ENCODE peak calls at places on chromosomes 2 and 18, in six cellular contexts. One of them, this sample, is unnamed.

GRCh38 chr18:70419526-70419925 is 130.7 kb downstream of the SOCS6 start:
- DNase-seq in AG08395: peak; percentile 35
- DNase-seq in adrenal gland: no peak
- DNase-seq in MCF 10A: peak; percentile 26
- DNase-seq in GM20000: no peak
- DNase-seq in HL-60: no peak
- DNase-seq in this sample: no peak

GRCh38 chr2:47008381-47009280 is 93.0 kb upstream of the MCFD2 start:
- DNase-seq in AG08395: peak; percentile 72
- DNase-seq in adrenal gland: peak; percentile 92
- DNase-seq in MCF 10A: no peak
- DNase-seq in GM20000: no peak
- DNase-seq in HL-60: no peak
- DNase-seq in this sample: no peak

GRCh38 chr2:47803363-47803762 is 20.4 kb downstream of the MSH6 start:
- DNase-seq in AG08395: no peak
- DNase-seq in adrenal gland: no peak
- DNase-seq in MCF 10A: no peak
- DNase-seq in GM20000: no peak
- DNase-seq in HL-60: no peak
- DNase-seq in this sample: no peak

GRCh38 chr2:96580771-96581170 is 44.2 kb downstream of the ARID5A start:
- DNase-seq in AG08395: peak; percentile 10
- DNase-seq in adrenal gland: no peak
- DNase-seq in MCF 10A: peak; percentile 9
- DNase-seq in GM20000: peak; percentile 36
- DNase-seq in HL-60: peak; percentile 30
- DNase-seq in this sample: no peak

GRCh38 chr18:76422838-76423237 is 72.2 kb downstream of the ZNF516 start:
- DNase-seq in AG08395: no peak
- DNase-seq in adrenal gland: no peak
- DNase-seq in MCF 10A: no peak
- DNase-seq in GM20000: no peak
- DNase-seq in HL-60: no peak
- DNase-seq in this sample: no peak

GRCh38 chr18:43108882-43109281 is 6.6 kb downstream of the RIT2 start:
- DNase-seq in AG08395: no peak
- DNase-seq in adrenal gland: no peak
- DNase-seq in MCF 10A: no peak
- DNase-seq in GM20000: no peak
- DNase-seq in HL-60: no peak
- DNase-seq in this sample: no peak

GRCh38 chr2:229701062-229701461 is 13.3 kb downstream of the DNER start:
- DNase-seq in AG08395: no peak
- DNase-seq in adrenal gland: no peak
- DNase-seq in MCF 10A: no peak
- DNase-seq in GM20000: no peak
- DNase-seq in HL-60: no peak
- DNase-seq in this sample: no peak

GRCh38 chr2:46461716-46462171 is 17.6 kb upstream of the TMEM247 start:
- DNase-seq in AG08395: no peak
- DNase-seq in adrenal gland: no peak
- DNase-seq in MCF 10A: no peak
- DNase-seq in GM20000: no peak
- DNase-seq in HL-60: peak; percentile 84
- DNase-seq in this sample: peak; percentile 57

GRCh38 chr2:9708683-9709538 is 78.1 kb upstream of the YWHAQ start:
- DNase-seq in AG08395: no peak
- DNase-seq in adrenal gland: no peak
- DNase-seq in MCF 10A: no peak
- DNase-seq in GM20000: peak; percentile 49
- DNase-seq in HL-60: no peak
- DNase-seq in this sample: no peak

GRCh38 chr2:172709566-172710291 is 25.9 kb upstream of the RAPGEF4 start:
- DNase-seq in AG08395: no peak
- DNase-seq in adrenal gland: no peak
- DNase-seq in MCF 10A: no peak
- DNase-seq in GM20000: no peak
- DNase-seq in HL-60: no peak
- DNase-seq in this sample: peak; percentile 22

GRCh38 chr2:154850532-154850931 is 152.0 kb downstream of the KCNJ3 start:
- DNase-seq in AG08395: no peak
- DNase-seq in adrenal gland: no peak
- DNase-seq in MCF 10A: no peak
- DNase-seq in GM20000: no peak
- DNase-seq in HL-60: no peak
- DNase-seq in this sample: no peak

GRCh38 chr2:26070684-26071189 is 36.9 kb downstream of the RAB10 start:
- DNase-seq in AG08395: no peak
- DNase-seq in adrenal gland: no peak
- DNase-seq in MCF 10A: no peak
- DNase-seq in GM20000: no peak
- DNase-seq in HL-60: no peak
- DNase-seq in this sample: no peak

GRCh38 chr2:118065927-118066326 is 22.3 kb upstream of the INSIG2 start:
- DNase-seq in AG08395: no peak
- DNase-seq in adrenal gland: no peak
- DNase-seq in MCF 10A: peak; percentile 16
- DNase-seq in GM20000: no peak
- DNase-seq in HL-60: no peak
- DNase-seq in this sample: no peak

GRCh38 chr2:236754234-236754924 is 184.8 kb downstream of the ACKR3 start:
- DNase-seq in AG08395: no peak
- DNase-seq in adrenal gland: no peak
- DNase-seq in MCF 10A: no peak
- DNase-seq in GM20000: no peak
- DNase-seq in HL-60: no peak
- DNase-seq in this sample: peak; percentile 24

GRCh38 chr2:97951155-97951670 is 44.5 kb downstream of the TMEM131 start:
- DNase-seq in AG08395: no peak
- DNase-seq in adrenal gland: no peak
- DNase-seq in MCF 10A: no peak
- DNase-seq in GM20000: no peak
- DNase-seq in HL-60: no peak
- DNase-seq in this sample: no peak

GRCh38 chr2:134218928-134219707 is 34.8 kb upstream of the MGAT5 start:
- DNase-seq in AG08395: no peak
- DNase-seq in adrenal gland: no peak
- DNase-seq in MCF 10A: no peak
- DNase-seq in GM20000: no peak
- DNase-seq in HL-60: peak; percentile 71
- DNase-seq in this sample: peak; percentile 58

GRCh38 chr2:1518891-1519530 is 105.7 kb downstream of the TPO start:
- DNase-seq in AG08395: no peak
- DNase-seq in adrenal gland: no peak
- DNase-seq in MCF 10A: peak; percentile 8
- DNase-seq in GM20000: no peak
- DNase-seq in HL-60: no peak
- DNase-seq in this sample: no peak

GRCh38 chr2:207502199-207502598 is 27.6 kb upstream of the CREB1 start:
- DNase-seq in AG08395: no peak
- DNase-seq in adrenal gland: no peak
- DNase-seq in MCF 10A: no peak
- DNase-seq in GM20000: no peak
- DNase-seq in HL-60: no peak
- DNase-seq in this sample: no peak

GRCh38 chr2:9793156-9793917 is 49.9 kb upstream of the TAF1B start:
- DNase-seq in AG08395: no peak
- DNase-seq in adrenal gland: no peak
- DNase-seq in MCF 10A: no peak
- DNase-seq in GM20000: no peak
- DNase-seq in HL-60: no peak
- DNase-seq in this sample: no peak